ENCODE peak calls at places on chromosomes 12 and 14, in five cellular contexts. D, V, J, F and P are unnamed samples.

GRCh38 chr12:31029916-31030562 is 43.6 kb upstream of the DDX11 start:
- DNase-seq in D (no peak), V (no peak), J (no peak), F (no peak), P (no peak)

GRCh38 chr12:100593490-100593889 is 20.0 kb downstream of the GAS2L3 start:
- DNase-seq in J (no peak), V (peak), F (no peak), D (no peak), P (no peak)

GRCh38 chr12:40970320-40970907 is 217.7 kb upstream of the PDZRN4 start:
- DNase-seq in F (no peak), J (no peak), D (no peak), V (no peak), P (no peak)

GRCh38 chr12:43805857-43806736 is at the start of gene TWF1:
- DNase-seq in J (peak), D (peak), V (peak), F (peak), P (peak)

GRCh38 chr12:48592591-48593086 is 22.8 kb upstream of the LALBA start:
- DNase-seq in J (no peak), V (no peak), F (no peak), D (no peak), P (no peak)

GRCh38 chr12:128916425-128916824 is 63.1 kb downstream of the GLT1D1 start:
- DNase-seq in V (no peak), F (no peak), J (no peak), D (no peak), P (no peak)

GRCh38 chr12:1741154-1741949 is 50.5 kb downstream of the ADIPOR2 start:
- DNase-seq in J (no peak), V (no peak), F (no peak), D (no peak), P (no peak)

GRCh38 chr12:120546050-120546386 is 11.9 kb downstream of the RNF10 start:
- DNase-seq in F (no peak), J (no peak), D (no peak), V (no peak), P (no peak)

GRCh38 chr12:49288412-49288853 is 6.5 kb upstream of the PRPH start:
- DNase-seq in J (peak), V (peak), F (peak), D (peak), P (peak)

GRCh38 chr14:31326111-31326510 is 94.2 kb downstream of the HEATR5A start:
- DNase-seq in D (no peak), V (peak), J (no peak), F (no peak), P (no peak)
- TF ChIP-seq CTCF in D (no peak), V (peak), J (no peak), F (no peak), P (no peak)

GRCh38 chr14:76312821-76313220 is 63.1 kb upstream of the ESRRB start:
- DNase-seq in F (no peak), V (no peak), J (no peak), D (no peak), P (no peak)

GRCh38 chr14:76307786-76308780 is 67.9 kb upstream of the ESRRB start:
- DNase-seq in J (no peak), F (no peak), V (no peak), D (no peak), P (peak)

GRCh38 chr14:76313303-76313702 is 62.6 kb upstream of the ESRRB start:
- DNase-seq in J (no peak), V (no peak), D (no peak), F (no peak), P (no peak)

GRCh38 chr14:76311410-76311758 is 64.6 kb upstream of the ESRRB start:
- DNase-seq in F (no peak), V (no peak), J (no peak), D (no peak), P (no peak)

GRCh38 chr14:76309572-76310551 is 66.1 kb upstream of the ESRRB start:
- DNase-seq in F (no peak), J (no peak), V (no peak), D (no peak), P (no peak)
- TF ChIP-seq CTCF in F (no peak), J (no peak), V (no peak), D (no peak), P (no peak)

DNA sequence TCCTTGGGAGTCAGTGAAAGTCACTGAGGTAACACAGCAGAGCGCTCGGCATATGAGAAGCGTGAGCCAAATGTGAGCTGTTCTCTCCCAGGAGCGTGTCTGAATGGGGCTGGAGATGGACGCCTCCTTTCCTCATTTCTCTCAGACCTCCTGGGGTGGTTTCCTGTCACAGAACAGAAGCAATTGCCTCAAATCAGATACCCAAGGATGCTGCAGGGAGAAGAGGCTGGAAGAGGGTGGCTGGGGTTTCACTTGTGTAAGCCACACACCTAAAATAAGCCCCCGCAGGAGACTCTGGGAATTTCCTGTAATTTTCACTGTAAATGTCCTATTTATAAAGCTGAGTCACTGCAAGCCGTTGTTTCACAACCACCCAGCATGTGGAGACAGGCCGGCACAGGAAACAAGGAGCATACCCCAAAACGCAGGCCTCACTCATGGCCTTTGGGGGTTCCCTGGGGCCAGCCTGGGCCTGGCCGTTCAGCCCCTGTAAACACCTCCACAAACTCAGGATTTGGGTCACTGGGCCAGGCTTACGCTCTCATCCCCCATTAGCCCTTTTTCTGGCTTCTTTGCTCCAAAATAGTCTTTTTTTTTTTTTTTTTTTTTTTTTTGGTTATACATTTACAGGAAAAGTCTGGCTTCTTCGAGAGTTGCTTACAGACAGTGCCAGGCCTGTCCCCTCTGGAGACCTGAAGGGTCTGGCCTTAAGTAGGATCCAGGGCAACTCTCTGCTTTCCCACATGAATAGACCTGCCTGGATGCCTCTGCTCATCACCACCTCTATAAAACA is 55.3 kb downstream of the VCPKMT start:
- DNase-seq in J (peak), F (peak), D (peak), V (peak), P (no peak)
- TF ChIP-seq CTCF in J (no peak), F (no peak), D (no peak), V (peak), P (no peak)

GRCh38 chr12:6960291-6961277 is 9.4 kb downstream of the PTPN6 start:
- DNase-seq in J (peak), V (peak), F (peak), D (no peak), P (no peak)
- TF ChIP-seq CTCF in J (peak), V (peak), F (peak), D (no peak), P (no peak)